ENCODE peak calls at places on chromosomes 2 and 18, in eight cellular contexts. A, Y, L, F, G, K, W and P are unnamed samples.

GRCh38 chr2:68263632-68264031 is 11.3 kb upstream of the PPP3R1 start:
- DNase-seq in A (no peak), G (no peak), Y (no peak), F (no peak), L (no peak), K (no peak), W (no peak), P (no peak)

GRCh38 chr18:34971313-34971712 is 69.9 kb upstream of the MAPRE2 start:
- DNase-seq in G (no peak), W (no peak), F (no peak), Y (no peak), L (no peak), K (no peak), A (peak), P (no peak)

GRCh38 chr2:222938327-222938726 is 77.5 kb downstream of the ACSL3 start:
- DNase-seq in A (no peak), K (no peak), F (no peak), G (no peak), W (no peak), L (no peak), Y (no peak), P (no peak)

GRCh38 chr2:157271590-157272203 is 14.2 kb downstream of the GALNT5 start:
- DNase-seq in F (no peak), K (no peak), Y (no peak), L (no peak), G (no peak), W (no peak), A (no peak), P (no peak)

GRCh38 chr2:17300141-17300540 is 218.1 kb downstream of the RAD51AP2 start:
- DNase-seq in W (no peak), G (no peak), L (peak), A (peak), F (no peak), Y (no peak), K (no peak), P (no peak)

GRCh38 chr2:2324119-2324518 is 7.0 kb downstream of the MYT1L start:
- DNase-seq in G (no peak), Y (no peak), W (no peak), A (no peak), K (no peak), F (no peak), L (no peak), P (no peak)

GRCh38 chr2:232042911-232043564 is 81.5 kb downstream of the DIS3L2 start:
- DNase-seq in W (no peak), L (no peak), K (no peak), G (no peak), Y (no peak), F (no peak), A (no peak), P (no peak)

GRCh38 chr2:77104554-77104953 is 417.6 kb downstream of the LRRTM4 start:
- DNase-seq in F (no peak), L (no peak), K (no peak), A (no peak), G (no peak), W (no peak), Y (no peak), P (no peak)

GRCh38 chr2:167980436-167980835 is 267.0 kb downstream of the STK39 start:
- DNase-seq in L (no peak), K (no peak), Y (no peak), W (no peak), G (no peak), A (no peak), F (no peak), P (no peak)

GRCh38 chr2:136225950-136226835 is 108.2 kb upstream of the CXCR4 start:
- DNase-seq in G (no peak), A (no peak), Y (no peak), K (no peak), F (no peak), W (no peak), L (no peak), P (no peak)

GRCh38 chr2:1750935-1751767 is 6.8 kb upstream of the PXDN start:
- DNase-seq in A (peak), Y (peak), K (peak), F (peak), G (no peak), W (peak), L (peak), P (peak)

GRCh38 chr18:10085405-10085804 is 171.6 kb downstream of the VAPA start:
- DNase-seq in W (no peak), F (no peak), A (no peak), Y (no peak), K (no peak), G (no peak), L (no peak), P (no peak)

GRCh38 chr2:40138327-40138726 is 313.6 kb downstream of the SLC8A1 start:
- DNase-seq in W (no peak), F (no peak), L (no peak), Y (no peak), G (no peak), A (no peak), K (no peak), P (no peak)

GRCh38 chr2:82675186-82675585 is 1783.9 kb downstream of the SUCLG1 start:
- DNase-seq in G (no peak), W (no peak), F (no peak), L (no peak), Y (no peak), K (no peak), A (peak), P (no peak)

GRCh38 chr2:241412144-241412543 is 56.1 kb downstream of the FARP2 start:
- DNase-seq in F (no peak), L (no peak), W (no peak), A (peak), G (no peak), Y (no peak), K (no peak), P (peak)

GRCh38 chr2:197113221-197113831 is 186.8 kb upstream of the PGAP1 start:
- DNase-seq in L (peak), A (peak), K (no peak), G (no peak), W (no peak), Y (peak), F (no peak), P (no peak)

GRCh38 chr18:44887227-44887631 is 206.5 kb downstream of the SETBP1 start:
- DNase-seq in Y (peak), L (peak), K (peak), W (peak), G (no peak), A (no peak), F (no peak), P (peak)

GRCh38 chr2:66346241-66346664 is 88.7 kb upstream of the MEIS1 start:
- DNase-seq in L (no peak), G (no peak), F (no peak), K (no peak), W (no peak), Y (no peak), A (no peak), P (no peak)

GRCh38 chr2:194725169-194725568 is 931.9 kb upstream of the SLC39A10 start:
- DNase-seq in K (no peak), Y (no peak), W (no peak), A (no peak), G (no peak), L (no peak), F (no peak), P (no peak)

GRCh38 chr2:42856891-42857632 is 64.7 kb upstream of the HAAO start:
- DNase-seq in K (no peak), W (no peak), L (no peak), F (no peak), A (no peak), G (no peak), Y (no peak), P (no peak)

GRCh38 chr2:3208179-3208578 is 169.4 kb downstream of the EIPR1 start:
- DNase-seq in G (no peak), K (no peak), W (no peak), L (no peak), F (no peak), Y (peak), A (no peak), P (no peak)

GRCh38 chr18:34158881-34159690 is 65.6 kb downstream of the NOL4 start:
- DNase-seq in L (no peak), G (peak), K (peak), A (peak), W (peak), Y (peak), F (peak), P (peak)

GRCh38 chr2:96869824-96870630 is at the start of gene SEMA4C:
- DNase-seq in L (peak), W (peak), F (peak), G (no peak), K (peak), A (peak), Y (peak), P (peak)

GRCh38 chr2:96948483-96949152 is 37.8 kb downstream of the FAM178B start:
- DNase-seq in A (peak), L (no peak), G (peak), F (no peak), K (no peak), Y (no peak), W (no peak), P (no peak)

GRCh38 chr18:5093902-5094301 is 103.2 kb downstream of the AKAIN1 start:
- DNase-seq in Y (no peak), L (no peak), A (no peak), G (no peak), F (no peak), K (no peak), W (no peak), P (no peak)

GRCh38 chr2:240443891-240444301 is 8.4 kb downstream of the GPC1 start:
- DNase-seq in K (no peak), A (peak), F (no peak), G (no peak), W (no peak), L (no peak), Y (no peak), P (no peak)

GRCh38 chr2:74181739-74182138 is 3.1 kb upstream of the MOB1A start:
- DNase-seq in L (no peak), A (no peak), F (no peak), W (no peak), Y (peak), G (no peak), K (peak), P (no peak)

GRCh38 chr2:48313036-48313877 is 216.7 kb upstream of the STON1 start:
- DNase-seq in Y (peak), K (no peak), F (no peak), W (no peak), G (no peak), L (no peak), A (no peak), P (no peak)

GRCh38 chr2:24785704-24786321 is 7.4 kb downstream of the PTRHD1 start:
- DNase-seq in A (no peak), Y (peak), G (no peak), K (no peak), L (no peak), F (no peak), W (no peak), P (no peak)

GRCh38 chr2:190835303-190835930 is 45.2 kb upstream of the GLS start:
- DNase-seq in Y (no peak), L (peak), A (peak), K (peak), W (no peak), G (no peak), F (no peak), P (no peak)

GRCh38 chr2:206086683-206087350 is 843 bp upstream of the INO80D start:
- DNase-seq in K (no peak), W (no peak), G (no peak), F (no peak), L (no peak), Y (no peak), A (peak), P (no peak)

GRCh38 chr2:27708666-27709065 is 45.0 kb downstream of the SLC4A1AP start:
- DNase-seq in A (no peak), Y (no peak), W (no peak), G (no peak), F (no peak), K (no peak), L (no peak), P (no peak)

GRCh38 chr2:109644571-109645275 is 30.6 kb downstream of the SOWAHC start:
- DNase-seq in G (no peak), K (no peak), L (no peak), W (peak), A (no peak), Y (no peak), F (no peak), P (peak)

GRCh38 chr2:191311627-191312026 is 66.4 kb downstream of the MYO1B start:
- DNase-seq in W (no peak), L (peak), Y (no peak), K (no peak), F (no peak), A (peak), G (no peak), P (peak)

GRCh38 chr2:55073278-55073677 is 23.0 kb upstream of the RTN4 start:
- DNase-seq in Y (no peak), F (no peak), G (no peak), K (no peak), A (peak), L (no peak), W (no peak), P (no peak)

DNA sequence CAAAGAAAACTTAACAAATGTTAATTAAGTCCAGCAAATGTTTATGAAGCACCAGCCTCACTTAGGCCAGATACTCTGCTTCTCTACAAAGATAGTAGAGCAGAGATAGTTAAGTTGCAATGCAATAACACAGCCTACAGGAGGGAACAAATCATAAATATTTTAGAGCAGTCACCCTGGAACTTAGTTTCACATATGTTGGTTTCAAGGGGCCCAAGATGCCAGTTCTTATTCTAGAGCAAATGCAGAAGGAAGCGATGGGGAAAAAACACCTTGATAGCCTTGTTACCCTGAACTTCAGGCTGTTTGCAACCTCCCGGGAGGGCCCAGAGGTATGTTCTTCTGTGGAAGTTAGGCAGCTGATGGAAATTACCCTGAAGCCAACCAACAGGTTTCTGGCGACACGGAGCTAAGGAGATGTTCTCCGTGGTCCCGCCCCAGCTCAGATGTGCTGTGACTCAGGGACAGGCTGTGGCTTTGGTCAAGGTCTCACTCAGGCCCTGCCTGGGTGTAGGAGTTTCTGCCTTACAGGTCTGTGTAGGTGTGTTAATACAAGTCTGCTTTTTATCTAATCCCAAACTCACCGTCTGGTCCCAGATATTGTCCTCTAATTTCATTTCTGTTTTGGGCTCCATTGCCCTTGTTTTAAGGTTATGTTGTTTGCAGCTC is 3.8 kb downstream of the CTIF start:
- DNase-seq in G (no peak), W (peak), Y (no peak), A (no peak), L (no peak), F (no peak), K (no peak), P (no peak)
- TF ChIP-seq CTCF in G (peak), W (no peak), Y (no peak), A (no peak), L (no peak), F (no peak), K (no peak), P (no peak)

GRCh38 chr2:189481071-189481470 is 39.8 kb downstream of the WDR75 start:
- DNase-seq in L (no peak), G (no peak), K (no peak), A (no peak), Y (no peak), F (no peak), W (no peak), P (no peak)

GRCh38 chr2:189485146-189485545 is 43.9 kb downstream of the WDR75 start:
- DNase-seq in A (no peak), L (no peak), W (no peak), Y (no peak), G (no peak), K (peak), F (no peak), P (no peak)

GRCh38 chr2:189483571-189484415 is 42.5 kb downstream of the WDR75 start:
- DNase-seq in W (no peak), F (no peak), Y (no peak), L (no peak), G (no peak), A (peak), K (no peak), P (no peak)

GRCh38 chr2:189487283-189488280 is 46.3 kb downstream of the WDR75 start:
- DNase-seq in K (no peak), G (no peak), F (no peak), Y (no peak), W (no peak), L (no peak), A (no peak), P (no peak)

GRCh38 chr2:189486237-189486770 is 45.0 kb downstream of the WDR75 start:
- DNase-seq in K (no peak), Y (no peak), F (no peak), W (no peak), A (peak), G (no peak), L (no peak), P (no peak)
- TF ChIP-seq CTCF in K (no peak), Y (no peak), F (no peak), W (no peak), A (no peak), G (no peak), L (no peak), P (no peak)

GRCh38 chr2:216664593-216665034 is 30.7 kb downstream of the IGFBP5 start:
- DNase-seq in Y (no peak), L (no peak), G (no peak), F (peak), K (no peak), W (no peak), A (peak), P (no peak)
- TF ChIP-seq CTCF in Y (peak), L (no peak), G (peak), F (no peak), K (no peak), W (no peak), A (no peak), P (no peak)

GRCh38 chr2:102520009-102520408 is 47.0 kb downstream of the SLC9A4 start:
- DNase-seq in W (no peak), A (no peak), F (no peak), K (no peak), L (peak), G (no peak), Y (peak), P (peak)
- TF ChIP-seq CTCF in W (peak), A (peak), F (peak), K (peak), L (peak), G (peak), Y (peak), P (peak)

GRCh38 chr18:3062798-3063563 is 50.0 kb upstream of the LPIN2 start:
- DNase-seq in F (peak), W (peak), L (no peak), G (no peak), A (peak), K (peak), Y (peak), P (peak)
- TF ChIP-seq CTCF in F (peak), W (peak), L (peak), G (peak), A (peak), K (peak), Y (peak), P (peak)

DNA sequence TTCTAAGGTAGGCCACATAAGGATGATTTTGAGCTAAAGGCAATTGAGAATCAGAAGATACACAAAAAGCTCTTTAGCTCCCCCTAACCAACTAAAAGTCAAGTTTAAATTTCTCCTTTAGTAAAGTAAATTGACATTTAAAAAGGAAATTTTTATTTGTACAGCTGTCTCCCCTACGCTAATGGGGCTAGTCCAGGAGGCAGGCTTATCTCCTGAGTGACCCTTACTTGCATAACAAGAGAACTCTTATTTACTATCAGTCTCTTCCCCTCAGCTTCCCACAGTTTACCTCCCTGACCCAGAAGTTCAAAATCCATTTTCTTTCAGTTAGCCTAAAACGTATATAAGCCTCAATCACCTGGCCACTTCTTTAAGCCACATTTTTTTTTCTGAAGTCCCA is 1002.8 kb upstream of the NRXN1 start:
- DNase-seq in L (no peak), K (no peak), W (no peak), G (no peak), A (no peak), F (no peak), Y (no peak), P (no peak)
- TF ChIP-seq CTCF in L (no peak), K (no peak), W (no peak), G (peak), A (no peak), F (no peak), Y (no peak), P (no peak)

GRCh38 chr18:31977270-31977872 is 34.4 kb upstream of the TRAPPC8 start:
- DNase-seq in F (no peak), K (peak), A (no peak), G (no peak), L (peak), W (peak), Y (peak), P (peak)
- TF ChIP-seq CTCF in F (peak), K (peak), A (peak), G (peak), L (peak), W (no peak), Y (peak), P (peak)